ENCODE peak calls at places on chromosome 21, in eight cellular contexts. One of them, this sample, is unnamed.

GRCh38 chr21:31660134-31660565 is 657 bp downstream of the SOD1 start:
- DNase-seq in activated T-cell treated with anti-CD3 and anti-CD28 coated beads for 1 hour: peak; percentile 26
- DNase-seq in breast epithelium: no peak
- DNase-seq in HL-60: peak; percentile 7
- DNase-seq in stimulated activated CD4-positive, alpha-beta T cell treated with anti-CD3 and anti-CD28 coated beads, Interleukin-1b, Interleukin-23, amount 100 ng/mL, for 24 hours: peak; percentile 13
- DNase-seq in gastrocnemius medialis: peak; percentile 6
- DNase-seq in HuH-7: no peak
- DNase-seq in glutamatergic neuron: peak; percentile 66
- DNase-seq in this sample: peak; percentile 36

GRCh38 chr21:41992576-41992975 is 17.6 kb downstream of the ZBTB21 start:
- DNase-seq in glutamatergic neuron: no peak
- DNase-seq in stimulated activated CD4-positive, alpha-beta T cell treated with anti-CD3 and anti-CD28 coated beads, Interleukin-1b, Interleukin-23, amount 100 ng/mL, for 24 hours: no peak
- DNase-seq in activated T-cell treated with anti-CD3 and anti-CD28 coated beads for 1 hour: no peak
- DNase-seq in HuH-7: no peak
- DNase-seq in breast epithelium: no peak
- DNase-seq in HL-60: no peak
- DNase-seq in gastrocnemius medialis: no peak
- DNase-seq in this sample: no peak

GRCh38 chr21:33067457-33067856 is 2.5 kb upstream of the OLIG1 start:
- DNase-seq in HL-60: peak; percentile 89
- DNase-seq in breast epithelium: no peak
- DNase-seq in stimulated activated CD4-positive, alpha-beta T cell treated with anti-CD3 and anti-CD28 coated beads, Interleukin-1b, Interleukin-23, amount 100 ng/mL, for 24 hours: no peak
- DNase-seq in gastrocnemius medialis: no peak
- DNase-seq in glutamatergic neuron: no peak
- DNase-seq in HuH-7: no peak
- DNase-seq in activated T-cell treated with anti-CD3 and anti-CD28 coated beads for 1 hour: no peak
- DNase-seq in this sample: no peak

GRCh38 chr21:28754127-28754611 is 238.5 kb downstream of the LTN1 start:
- DNase-seq in HL-60: no peak
- DNase-seq in activated T-cell treated with anti-CD3 and anti-CD28 coated beads for 1 hour: no peak
- DNase-seq in gastrocnemius medialis: no peak
- DNase-seq in breast epithelium: no peak
- DNase-seq in stimulated activated CD4-positive, alpha-beta T cell treated with anti-CD3 and anti-CD28 coated beads, Interleukin-1b, Interleukin-23, amount 100 ng/mL, for 24 hours: no peak
- DNase-seq in HuH-7: no peak
- DNase-seq in glutamatergic neuron: no peak
- DNase-seq in this sample: peak; percentile 44

GRCh38 chr21:33481314-33481943 is 1.7 kb upstream of the TMEM50B start:
- DNase-seq in stimulated activated CD4-positive, alpha-beta T cell treated with anti-CD3 and anti-CD28 coated beads, Interleukin-1b, Interleukin-23, amount 100 ng/mL, for 24 hours: no peak
- DNase-seq in activated T-cell treated with anti-CD3 and anti-CD28 coated beads for 1 hour: no peak
- DNase-seq in breast epithelium: no peak
- DNase-seq in glutamatergic neuron: no peak
- DNase-seq in HL-60: no peak
- DNase-seq in HuH-7: no peak
- DNase-seq in gastrocnemius medialis: no peak
- DNase-seq in this sample: no peak

GRCh38 chr21:37319551-37319950 is 47.0 kb upstream of the DYRK1A start:
- DNase-seq in stimulated activated CD4-positive, alpha-beta T cell treated with anti-CD3 and anti-CD28 coated beads, Interleukin-1b, Interleukin-23, amount 100 ng/mL, for 24 hours: no peak
- DNase-seq in HL-60: no peak
- DNase-seq in gastrocnemius medialis: no peak
- DNase-seq in breast epithelium: no peak
- DNase-seq in activated T-cell treated with anti-CD3 and anti-CD28 coated beads for 1 hour: no peak
- DNase-seq in HuH-7: no peak
- DNase-seq in glutamatergic neuron: no peak
- DNase-seq in this sample: no peak

GRCh38 chr21:26385721-26386120 is 187.4 kb downstream of the CYYR1 start:
- DNase-seq in stimulated activated CD4-positive, alpha-beta T cell treated with anti-CD3 and anti-CD28 coated beads, Interleukin-1b, Interleukin-23, amount 100 ng/mL, for 24 hours: no peak
- DNase-seq in breast epithelium: no peak
- DNase-seq in HL-60: peak; percentile 54
- DNase-seq in activated T-cell treated with anti-CD3 and anti-CD28 coated beads for 1 hour: no peak
- DNase-seq in gastrocnemius medialis: no peak
- DNase-seq in HuH-7: no peak
- DNase-seq in glutamatergic neuron: no peak
- DNase-seq in this sample: no peak

GRCh38 chr21:34973685-34974084 is 75.4 kb downstream of the RUNX1 start:
- DNase-seq in stimulated activated CD4-positive, alpha-beta T cell treated with anti-CD3 and anti-CD28 coated beads, Interleukin-1b, Interleukin-23, amount 100 ng/mL, for 24 hours: no peak
- DNase-seq in breast epithelium: no peak
- DNase-seq in activated T-cell treated with anti-CD3 and anti-CD28 coated beads for 1 hour: no peak
- DNase-seq in HuH-7: no peak
- DNase-seq in gastrocnemius medialis: no peak
- DNase-seq in glutamatergic neuron: no peak
- DNase-seq in HL-60: no peak
- DNase-seq in this sample: no peak

GRCh38 chr21:21187579-21187978 is 189.4 kb downstream of the NCAM2 start:
- DNase-seq in glutamatergic neuron: no peak
- DNase-seq in stimulated activated CD4-positive, alpha-beta T cell treated with anti-CD3 and anti-CD28 coated beads, Interleukin-1b, Interleukin-23, amount 100 ng/mL, for 24 hours: no peak
- DNase-seq in gastrocnemius medialis: no peak
- DNase-seq in breast epithelium: no peak
- DNase-seq in activated T-cell treated with anti-CD3 and anti-CD28 coated beads for 1 hour: no peak
- DNase-seq in HuH-7: no peak
- DNase-seq in HL-60: no peak
- DNase-seq in this sample: no peak

GRCh38 chr21:15247613-15248012 is 182.8 kb upstream of the NRIP1 start:
- DNase-seq in HuH-7: no peak
- DNase-seq in stimulated activated CD4-positive, alpha-beta T cell treated with anti-CD3 and anti-CD28 coated beads, Interleukin-1b, Interleukin-23, amount 100 ng/mL, for 24 hours: no peak
- DNase-seq in HL-60: no peak
- DNase-seq in breast epithelium: no peak
- DNase-seq in activated T-cell treated with anti-CD3 and anti-CD28 coated beads for 1 hour: no peak
- DNase-seq in gastrocnemius medialis: no peak
- DNase-seq in glutamatergic neuron: no peak
- DNase-seq in this sample: no peak

GRCh38 chr21:45948576-45949141 is 32.9 kb upstream of the COL6A1 start:
- DNase-seq in HuH-7: no peak
- DNase-seq in HL-60: no peak
- DNase-seq in gastrocnemius medialis: no peak
- DNase-seq in activated T-cell treated with anti-CD3 and anti-CD28 coated beads for 1 hour: no peak
- DNase-seq in stimulated activated CD4-positive, alpha-beta T cell treated with anti-CD3 and anti-CD28 coated beads, Interleukin-1b, Interleukin-23, amount 100 ng/mL, for 24 hours: no peak
- DNase-seq in breast epithelium: no peak
- DNase-seq in glutamatergic neuron: no peak
- DNase-seq in this sample: no peak